ENCODE peak calls at places on chromosomes 5 and 9, in five cellular contexts. One of them, this sample, is unnamed.

GRCh38 chr5:177494356-177495195 is 2.8 kb downstream of the PDLIM7 start:
- DNase-seq in Panc1: no peak
- DNase-seq in OCI-LY7: peak
- DNase-seq in GM23338: peak
- DNase-seq in A673: peak
- DNase-seq in this sample: peak

GRCh38 chr9:13427587-13427986 is 148.1 kb upstream of the MPDZ start:
- DNase-seq in Panc1: no peak
- DNase-seq in OCI-LY7: peak
- DNase-seq in GM23338: peak
- DNase-seq in A673: peak
- DNase-seq in this sample: no peak

GRCh38 chr9:135326633-135327152 is 152.9 kb upstream of the PPP1R26 start:
- DNase-seq in Panc1: no peak
- DNase-seq in OCI-LY7: no peak
- DNase-seq in GM23338: no peak
- DNase-seq in A673: no peak
- DNase-seq in this sample: no peak

GRCh38 chr9:68777070-68777763 is 72.2 kb downstream of the PIP5K1B start:
- DNase-seq in Panc1: no peak
- DNase-seq in OCI-LY7: no peak
- DNase-seq in GM23338: no peak
- DNase-seq in A673: no peak
- DNase-seq in this sample: no peak

GRCh38 chr5:31741496-31741895 is 102.6 kb downstream of the PDZD2 start:
- DNase-seq in Panc1: no peak
- DNase-seq in OCI-LY7: no peak
- DNase-seq in GM23338: no peak
- DNase-seq in A673: no peak
- DNase-seq in this sample: peak

GRCh38 chr5:174559566-174560090 is 164.8 kb upstream of the MSX2 start:
- DNase-seq in Panc1: no peak
- DNase-seq in OCI-LY7: no peak
- DNase-seq in GM23338: no peak
- DNase-seq in A673: no peak
- DNase-seq in this sample: no peak

GRCh38 chr5:145774442-145774841 is 60.7 kb downstream of the PRELID2 start:
- DNase-seq in Panc1: no peak
- DNase-seq in OCI-LY7: no peak
- DNase-seq in GM23338: no peak
- DNase-seq in A673: no peak
- DNase-seq in this sample: no peak

GRCh38 chr9:75176037-75176436 is 87.7 kb downstream of the OSTF1 start:
- DNase-seq in Panc1: no peak
- DNase-seq in OCI-LY7: no peak
- DNase-seq in GM23338: no peak
- DNase-seq in A673: no peak
- DNase-seq in this sample: no peak

GRCh38 chr5:68798877-68799276 is 294.9 kb upstream of the SLC30A5 start:
- DNase-seq in Panc1: no peak
- DNase-seq in OCI-LY7: no peak
- DNase-seq in GM23338: no peak
- DNase-seq in A673: no peak
- DNase-seq in this sample: no peak

GRCh38 chr5:132199116-132199680 is 28.5 kb downstream of the P4HA2 start:
- DNase-seq in Panc1: no peak
- DNase-seq in OCI-LY7: no peak
- DNase-seq in GM23338: no peak
- DNase-seq in A673: no peak
- DNase-seq in this sample: no peak

GRCh38 chr9:135329571-135330306 is 149.8 kb upstream of the PPP1R26 start:
- DNase-seq in Panc1: no peak
- DNase-seq in OCI-LY7: no peak
- DNase-seq in GM23338: peak
- DNase-seq in A673: peak
- DNase-seq in this sample: no peak

GRCh38 chr9:100445161-100445902 is 18.4 kb downstream of the MSANTD3 start:
- DNase-seq in Panc1: no peak
- DNase-seq in OCI-LY7: no peak
- DNase-seq in GM23338: no peak
- DNase-seq in A673: no peak
- DNase-seq in this sample: no peak

GRCh38 chr9:89489548-89490527 is 8.1 kb downstream of the SEMA4D start:
- DNase-seq in Panc1: no peak
- DNase-seq in OCI-LY7: no peak
- DNase-seq in GM23338: no peak
- DNase-seq in A673: no peak
- DNase-seq in this sample: no peak

GRCh38 chr5:98492258-98492657 is 281.2 kb upstream of the RGMB start:
- DNase-seq in Panc1: no peak
- DNase-seq in OCI-LY7: no peak
- DNase-seq in GM23338: no peak
- DNase-seq in A673: no peak
- DNase-seq in this sample: no peak

DNA sequence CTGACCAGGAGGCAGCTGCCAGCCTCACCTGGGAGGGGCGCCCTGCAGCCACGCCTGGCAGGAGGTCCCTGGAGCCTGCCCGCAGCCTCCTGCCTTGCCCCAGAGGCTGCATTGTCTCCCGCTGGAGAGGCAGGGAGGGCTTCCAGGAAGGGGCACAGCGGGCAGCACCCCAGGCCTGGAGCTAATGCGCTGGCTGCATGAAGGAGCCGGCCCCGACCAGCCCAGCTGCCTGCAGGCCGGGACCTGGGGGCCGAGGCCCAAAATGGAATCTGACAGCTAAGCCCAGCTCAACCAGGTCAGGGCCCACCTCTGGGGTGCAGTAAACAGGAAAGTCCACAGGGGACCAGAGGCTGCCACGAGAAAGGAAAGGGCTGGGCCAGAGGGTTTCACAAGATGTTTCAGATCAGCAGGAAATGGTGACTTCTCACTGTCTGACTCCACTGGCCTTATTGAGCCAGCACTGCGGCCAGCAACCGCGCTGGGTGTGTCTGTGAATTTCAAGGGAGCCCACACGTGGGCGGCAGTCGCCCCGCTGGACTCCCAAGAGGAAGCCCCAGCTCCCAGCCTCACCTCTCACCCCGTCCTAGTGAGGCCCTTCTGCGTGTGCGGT is 18.6 kb upstream of the NOTCH1 start:
- DNase-seq in Panc1: no peak
- DNase-seq in OCI-LY7: no peak
- DNase-seq in GM23338: no peak
- DNase-seq in A673: no peak
- DNase-seq in this sample: peak
- H3K4me3 ChIP-seq in Panc1: no peak
- H3K4me3 ChIP-seq in OCI-LY7: no peak
- H3K4me3 ChIP-seq in GM23338: no peak
- H3K4me3 ChIP-seq in A673: no peak
- H3K4me3 ChIP-seq in this sample: no peak

GRCh38 chr5:140040358-140040757 is 2.7 kb downstream of the NRG2 start:
- DNase-seq in Panc1: no peak
- DNase-seq in OCI-LY7: no peak
- DNase-seq in GM23338: no peak
- DNase-seq in A673: no peak
- DNase-seq in this sample: no peak
- H3K4me3 ChIP-seq in Panc1: peak
- H3K4me3 ChIP-seq in OCI-LY7: no peak
- H3K4me3 ChIP-seq in GM23338: no peak
- H3K4me3 ChIP-seq in A673: no peak
- H3K4me3 ChIP-seq in this sample: peak

GRCh38 chr5:76679231-76679630 is 36.7 kb upstream of the F2R start:
- DNase-seq in Panc1: no peak
- DNase-seq in OCI-LY7: no peak
- DNase-seq in GM23338: no peak
- DNase-seq in A673: no peak
- DNase-seq in this sample: no peak
- H3K4me3 ChIP-seq in Panc1: no peak
- H3K4me3 ChIP-seq in OCI-LY7: no peak
- H3K4me3 ChIP-seq in GM23338: no peak
- H3K4me3 ChIP-seq in A673: no peak
- H3K4me3 ChIP-seq in this sample: no peak

GRCh38 chr5:81023261-81024015 is 63.3 kb downstream of the RASGRF2 start:
- DNase-seq in Panc1: no peak
- DNase-seq in OCI-LY7: no peak
- DNase-seq in GM23338: no peak
- DNase-seq in A673: peak
- DNase-seq in this sample: no peak
- H3K4me3 ChIP-seq in Panc1: no peak
- H3K4me3 ChIP-seq in OCI-LY7: no peak
- H3K4me3 ChIP-seq in GM23338: no peak
- H3K4me3 ChIP-seq in A673: no peak
- H3K4me3 ChIP-seq in this sample: no peak

GRCh38 chr9:127395491-127396252 is 1.3 kb upstream of the SLC2A8 start:
- DNase-seq in Panc1: no peak
- DNase-seq in OCI-LY7: no peak
- DNase-seq in GM23338: no peak
- DNase-seq in A673: no peak
- DNase-seq in this sample: no peak
- H3K4me3 ChIP-seq in Panc1: peak
- H3K4me3 ChIP-seq in OCI-LY7: peak
- H3K4me3 ChIP-seq in GM23338: peak
- H3K4me3 ChIP-seq in A673: no peak
- H3K4me3 ChIP-seq in this sample: peak

DNA sequence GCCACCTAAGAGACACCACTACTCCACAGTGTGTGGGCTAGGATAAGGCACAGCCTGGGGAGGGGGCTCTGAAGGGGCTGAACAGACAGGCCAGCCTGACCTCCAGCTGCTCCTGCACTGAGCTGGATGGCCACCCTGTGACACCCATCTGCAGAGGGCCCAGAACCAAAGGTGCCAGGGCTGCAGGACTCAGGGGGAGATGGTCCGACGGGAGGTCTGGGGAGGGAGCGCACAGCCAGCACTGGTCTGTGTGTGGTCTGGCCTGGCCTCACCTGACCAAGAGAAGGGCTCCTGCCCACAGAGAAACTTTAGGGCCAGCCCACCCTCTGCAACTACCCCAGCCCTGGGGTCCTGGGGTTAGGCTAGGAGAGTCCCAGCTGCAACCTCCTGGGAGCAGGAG is 789 bp downstream of the LTC4S start:
- DNase-seq in Panc1: no peak
- DNase-seq in OCI-LY7: no peak
- DNase-seq in GM23338: no peak
- DNase-seq in A673: no peak
- DNase-seq in this sample: no peak
- H3K4me3 ChIP-seq in Panc1: no peak
- H3K4me3 ChIP-seq in OCI-LY7: peak
- H3K4me3 ChIP-seq in GM23338: peak
- H3K4me3 ChIP-seq in A673: no peak
- H3K4me3 ChIP-seq in this sample: peak

GRCh38 chr9:114364123-114364522 is 23.7 kb downstream of the AKNA start:
- DNase-seq in Panc1: no peak
- DNase-seq in OCI-LY7: no peak
- DNase-seq in GM23338: no peak
- DNase-seq in A673: no peak
- DNase-seq in this sample: no peak
- H3K4me3 ChIP-seq in Panc1: no peak
- H3K4me3 ChIP-seq in OCI-LY7: peak
- H3K4me3 ChIP-seq in GM23338: no peak
- H3K4me3 ChIP-seq in A673: no peak
- H3K4me3 ChIP-seq in this sample: no peak

GRCh38 chr5:34538026-34538672 is 118.0 kb upstream of the RAI14 start:
- DNase-seq in Panc1: no peak
- DNase-seq in OCI-LY7: no peak
- DNase-seq in GM23338: peak
- DNase-seq in A673: peak
- DNase-seq in this sample: no peak
- H3K4me3 ChIP-seq in Panc1: no peak
- H3K4me3 ChIP-seq in OCI-LY7: no peak
- H3K4me3 ChIP-seq in GM23338: no peak
- H3K4me3 ChIP-seq in A673: no peak
- H3K4me3 ChIP-seq in this sample: no peak

GRCh38 chr5:5025098-5025773 is 114.9 kb upstream of the ADAMTS16 start:
- DNase-seq in Panc1: no peak
- DNase-seq in OCI-LY7: no peak
- DNase-seq in GM23338: no peak
- DNase-seq in A673: no peak
- DNase-seq in this sample: no peak
- H3K4me3 ChIP-seq in Panc1: peak
- H3K4me3 ChIP-seq in OCI-LY7: no peak
- H3K4me3 ChIP-seq in GM23338: no peak
- H3K4me3 ChIP-seq in A673: no peak
- H3K4me3 ChIP-seq in this sample: no peak